ENCODE peak calls at places on chromosomes 7 and 10, in nine cellular contexts. One of them, this sample, is unnamed.
A peak's percentile ranks its signal among the peaks of the same experiment; 100 is the strongest.

GRCh38 chr7:133121175-133121844 is 39.4 kb upstream of the CHCHD3 start:
- DNase-seq in transverse colon: no peak
- DNase-seq in A549: no peak
- DNase-seq in K562: peak; percentile 38
- DNase-seq in stomach: no peak
- DNase-seq in HepG2: no peak
- DNase-seq in tibial nerve: no peak
- DNase-seq in suprapubic skin: no peak
- DNase-seq in GM12878: no peak
- DNase-seq in this sample: no peak

GRCh38 chr7:150481207-150481920 is 30.9 kb downstream of the GIMAP8 start:
- DNase-seq in transverse colon: no peak
- DNase-seq in GM12878: no peak
- DNase-seq in stomach: no peak
- DNase-seq in HepG2: no peak
- DNase-seq in K562: no peak
- DNase-seq in tibial nerve: no peak
- DNase-seq in A549: no peak
- DNase-seq in suprapubic skin: no peak
- DNase-seq in this sample: no peak

GRCh38 chr10:118028619-118029018 is 18.1 kb downstream of the RAB11FIP2 start:
- DNase-seq in stomach: no peak
- DNase-seq in transverse colon: no peak
- DNase-seq in K562: no peak
- DNase-seq in HepG2: no peak
- DNase-seq in A549: no peak
- DNase-seq in GM12878: peak; percentile 33
- DNase-seq in suprapubic skin: no peak
- DNase-seq in tibial nerve: no peak
- DNase-seq in this sample: no peak

GRCh38 chr7:30135551-30136271 is 925 bp downstream of the MTURN start:
- DNase-seq in tibial nerve: peak; percentile 66
- DNase-seq in HepG2: peak; percentile 30
- DNase-seq in transverse colon: peak; percentile 63
- DNase-seq in K562: peak; percentile 59
- DNase-seq in suprapubic skin: no peak
- DNase-seq in GM12878: no peak
- DNase-seq in A549: peak; percentile 64
- DNase-seq in stomach: peak; percentile 71
- DNase-seq in this sample: peak; percentile 79

GRCh38 chr10:127833804-127834203 is 58.9 kb downstream of the CLRN3 start:
- DNase-seq in HepG2: no peak
- DNase-seq in tibial nerve: no peak
- DNase-seq in stomach: no peak
- DNase-seq in A549: no peak
- DNase-seq in GM12878: no peak
- DNase-seq in transverse colon: peak; percentile 20
- DNase-seq in K562: no peak
- DNase-seq in suprapubic skin: no peak
- DNase-seq in this sample: no peak

GRCh38 chr10:102919237-102919959 is 1.3 kb downstream of the CNNM2 start:
- DNase-seq in HepG2: peak; percentile 18
- DNase-seq in transverse colon: peak; percentile 21
- DNase-seq in A549: no peak
- DNase-seq in K562: no peak
- DNase-seq in stomach: peak; percentile 40
- DNase-seq in GM12878: no peak
- DNase-seq in tibial nerve: no peak
- DNase-seq in suprapubic skin: no peak
- DNase-seq in this sample: peak; percentile 16

GRCh38 chr10:34789993-34790506 is 25.0 kb downstream of the PARD3 start:
- DNase-seq in K562: no peak
- DNase-seq in transverse colon: no peak
- DNase-seq in tibial nerve: no peak
- DNase-seq in stomach: no peak
- DNase-seq in HepG2: peak; percentile 39
- DNase-seq in A549: peak; percentile 54
- DNase-seq in GM12878: no peak
- DNase-seq in suprapubic skin: no peak
- DNase-seq in this sample: no peak

GRCh38 chr7:41855798-41856197 is 152.9 kb upstream of the INHBA start:
- DNase-seq in suprapubic skin: no peak
- DNase-seq in HepG2: no peak
- DNase-seq in transverse colon: no peak
- DNase-seq in tibial nerve: no peak
- DNase-seq in GM12878: no peak
- DNase-seq in A549: no peak
- DNase-seq in K562: no peak
- DNase-seq in stomach: no peak
- DNase-seq in this sample: no peak

GRCh38 chr7:155844526-155844925 is 32.3 kb upstream of the SHH start:
- DNase-seq in GM12878: no peak
- DNase-seq in transverse colon: no peak
- DNase-seq in A549: no peak
- DNase-seq in tibial nerve: no peak
- DNase-seq in suprapubic skin: peak; percentile 69
- DNase-seq in HepG2: no peak
- DNase-seq in K562: no peak
- DNase-seq in stomach: no peak
- DNase-seq in this sample: no peak

GRCh38 chr10:7494034-7494433 is 83.2 kb upstream of the SFMBT2 start:
- DNase-seq in A549: no peak
- DNase-seq in stomach: no peak
- DNase-seq in suprapubic skin: no peak
- DNase-seq in HepG2: no peak
- DNase-seq in transverse colon: no peak
- DNase-seq in tibial nerve: no peak
- DNase-seq in K562: no peak
- DNase-seq in GM12878: no peak
- DNase-seq in this sample: no peak

GRCh38 chr10:61179734-61180133 is 235.7 kb upstream of the RHOBTB1 start:
- DNase-seq in stomach: no peak
- DNase-seq in suprapubic skin: no peak
- DNase-seq in transverse colon: no peak
- DNase-seq in GM12878: no peak
- DNase-seq in HepG2: peak; percentile 16
- DNase-seq in tibial nerve: no peak
- DNase-seq in K562: no peak
- DNase-seq in A549: no peak
- DNase-seq in this sample: no peak

GRCh38 chr7:116805100-116805544 is 57.3 kb upstream of the CAPZA2 start:
- DNase-seq in A549: peak; percentile 63
- DNase-seq in K562: no peak
- DNase-seq in HepG2: peak; percentile 70
- DNase-seq in transverse colon: no peak
- DNase-seq in tibial nerve: no peak
- DNase-seq in stomach: no peak
- DNase-seq in suprapubic skin: no peak
- DNase-seq in GM12878: no peak
- DNase-seq in this sample: no peak

GRCh38 chr7:146054909-146055308 is 61.7 kb upstream of the CNTNAP2 start:
- DNase-seq in suprapubic skin: no peak
- DNase-seq in tibial nerve: no peak
- DNase-seq in HepG2: no peak
- DNase-seq in stomach: no peak
- DNase-seq in GM12878: no peak
- DNase-seq in K562: no peak
- DNase-seq in transverse colon: no peak
- DNase-seq in A549: no peak
- DNase-seq in this sample: no peak

GRCh38 chr7:36317276-36317675 is 72.4 kb upstream of the ANLN start:
- DNase-seq in GM12878: no peak
- DNase-seq in stomach: no peak
- DNase-seq in tibial nerve: no peak
- DNase-seq in HepG2: no peak
- DNase-seq in K562: no peak
- DNase-seq in suprapubic skin: no peak
- DNase-seq in transverse colon: no peak
- DNase-seq in A549: no peak
- DNase-seq in this sample: no peak

GRCh38 chr7:123823898-123824753 is 20.8 kb upstream of the HYAL4 start:
- DNase-seq in suprapubic skin: no peak
- DNase-seq in tibial nerve: no peak
- DNase-seq in stomach: no peak
- DNase-seq in HepG2: no peak
- DNase-seq in GM12878: peak; percentile 42
- DNase-seq in K562: no peak
- DNase-seq in A549: no peak
- DNase-seq in transverse colon: no peak
- DNase-seq in this sample: no peak

DNA sequence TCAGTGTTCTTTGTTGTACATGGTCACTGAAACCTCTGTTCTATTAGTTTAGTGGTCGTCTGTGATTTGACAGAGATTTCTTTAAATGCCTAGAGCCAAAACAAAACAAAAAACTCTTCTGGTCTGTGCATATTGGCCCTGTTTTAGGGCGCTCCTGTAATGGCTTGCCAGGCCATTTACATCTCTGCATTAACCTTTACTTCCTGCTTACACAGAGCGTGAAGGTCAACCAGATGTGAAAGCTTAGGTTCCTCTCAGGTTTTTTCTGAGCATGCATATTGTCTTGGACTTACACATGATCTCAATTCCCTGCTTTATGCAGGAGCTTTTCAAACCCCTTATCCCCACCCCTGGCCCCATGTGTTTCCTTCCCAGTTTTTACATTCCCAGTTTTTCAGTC is 9.6 kb downstream of the ZNF37A start:
- DNase-seq in GM12878: no peak
- DNase-seq in transverse colon: no peak
- DNase-seq in stomach: no peak
- DNase-seq in K562: no peak
- DNase-seq in HepG2: no peak
- DNase-seq in suprapubic skin: no peak
- DNase-seq in tibial nerve: no peak
- DNase-seq in A549: no peak
- DNase-seq in this sample: no peak
- H3K9me3 ChIP-seq in GM12878: peaks cover 16% of the 10 kb centered on the region
- H3K9me3 ChIP-seq in transverse colon: peaks cover 72% of the 10 kb centered on the region
- H3K9me3 ChIP-seq in stomach: peaks cover 95% of the 10 kb centered on the region
- H3K9me3 ChIP-seq in K562: peaks cover 10% of the 10 kb centered on the region
- H3K9me3 ChIP-seq in HepG2: peaks cover 8% of the 10 kb centered on the region
- H3K9me3 ChIP-seq in suprapubic skin: peaks cover 27% of the 10 kb centered on the region
- H3K9me3 ChIP-seq in tibial nerve: peaks cover 3% of the 10 kb centered on the region
- H3K9me3 ChIP-seq in A549: peaks cover 69% of the 10 kb centered on the region
- H3K9me3 ChIP-seq in this sample: peaks cover 36% of the 10 kb centered on the region

GRCh38 chr10:25629333-25629732 is 304.7 kb upstream of the MYO3A start:
- DNase-seq in GM12878: no peak
- DNase-seq in tibial nerve: no peak
- DNase-seq in A549: no peak
- DNase-seq in stomach: no peak
- DNase-seq in K562: no peak
- DNase-seq in HepG2: no peak
- DNase-seq in suprapubic skin: no peak
- DNase-seq in transverse colon: no peak
- DNase-seq in this sample: no peak
- H3K4me3 ChIP-seq in GM12878: no peak overlapping the region
- H3K4me3 ChIP-seq in tibial nerve: no peak overlapping the region
- H3K4me3 ChIP-seq in A549: no peak overlapping the region
- H3K4me3 ChIP-seq in stomach: no peak overlapping the region
- H3K4me3 ChIP-seq in K562: no peak overlapping the region
- H3K4me3 ChIP-seq in HepG2: no peak overlapping the region
- H3K4me3 ChIP-seq in suprapubic skin: no peak overlapping the region
- H3K4me3 ChIP-seq in transverse colon: no peak overlapping the region
- H3K4me3 ChIP-seq in this sample: no peak overlapping the region

DNA sequence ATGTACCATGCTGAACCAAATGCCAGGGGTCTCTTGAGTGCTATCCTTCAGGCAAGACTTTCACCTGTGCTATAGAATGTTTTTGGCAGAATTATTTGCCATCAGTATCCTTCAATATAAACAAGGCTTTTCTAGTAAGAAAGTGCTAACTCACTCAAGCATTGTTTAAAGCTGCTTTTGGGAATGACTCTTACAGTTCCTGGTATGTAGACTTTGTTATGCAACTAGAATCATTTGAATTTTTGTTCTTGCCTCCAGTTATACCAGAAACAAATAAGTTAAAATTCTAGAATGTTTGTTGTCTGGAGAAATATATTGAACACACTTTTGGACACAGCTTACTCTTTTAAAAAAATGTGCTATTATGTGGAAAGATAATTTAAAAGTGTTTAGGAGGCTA is 39.5 kb upstream of the RTKN2 start:
- DNase-seq in A549: no peak
- DNase-seq in tibial nerve: no peak
- DNase-seq in K562: no peak
- DNase-seq in suprapubic skin: no peak
- DNase-seq in HepG2: no peak
- DNase-seq in transverse colon: no peak
- DNase-seq in GM12878: no peak
- DNase-seq in stomach: no peak
- DNase-seq in this sample: no peak
- TF ChIP-seq EP300 in A549: no peak
- TF ChIP-seq EP300 in tibial nerve: no peak
- TF ChIP-seq EP300 in K562: no peak
- TF ChIP-seq EP300 in suprapubic skin: no peak
- TF ChIP-seq EP300 in HepG2: no peak
- TF ChIP-seq EP300 in transverse colon: no peak
- TF ChIP-seq EP300 in GM12878: no peak
- TF ChIP-seq EP300 in stomach: no peak
- TF ChIP-seq EP300 in this sample: no peak

DNA sequence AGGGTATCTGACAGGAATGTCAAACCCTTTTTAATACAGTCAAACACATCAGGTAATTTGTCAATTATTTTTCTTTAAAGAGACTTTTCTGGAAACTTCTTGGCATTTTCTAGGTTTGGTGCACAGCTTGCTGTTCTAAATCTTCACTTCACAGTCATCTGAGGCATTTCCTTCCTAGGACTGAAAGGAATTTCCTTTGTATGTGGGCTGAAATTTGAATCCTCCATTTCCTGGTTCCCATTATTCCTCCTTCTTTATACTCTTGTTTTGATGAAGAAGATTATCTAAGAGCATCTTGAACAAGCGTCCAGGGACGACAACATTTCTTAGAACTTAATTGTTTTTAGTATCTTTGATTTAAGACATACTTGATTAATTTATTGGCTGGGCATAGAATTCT is 24.9 kb downstream of the CALD1 start:
- DNase-seq in tibial nerve: no peak
- DNase-seq in GM12878: no peak
- DNase-seq in suprapubic skin: no peak
- DNase-seq in K562: no peak
- DNase-seq in A549: no peak
- DNase-seq in transverse colon: no peak
- DNase-seq in stomach: no peak
- DNase-seq in HepG2: no peak
- DNase-seq in this sample: no peak
- H3K9me3 ChIP-seq in tibial nerve: no peaks in the 10 kb centered on the region
- H3K9me3 ChIP-seq in GM12878: no peaks in the 10 kb centered on the region
- H3K9me3 ChIP-seq in suprapubic skin: no peaks in the 10 kb centered on the region
- H3K9me3 ChIP-seq in K562: no peaks in the 10 kb centered on the region
- H3K9me3 ChIP-seq in A549: no peaks in the 10 kb centered on the region
- H3K9me3 ChIP-seq in transverse colon: no peaks in the 10 kb centered on the region
- H3K9me3 ChIP-seq in stomach: no peaks in the 10 kb centered on the region
- H3K9me3 ChIP-seq in HepG2: no peaks in the 10 kb centered on the region
- H3K9me3 ChIP-seq in this sample: no peaks in the 10 kb centered on the region

This sample was measured in ovary.